ENCODE peak calls at places on chromosomes 1 and 21, in eight cellular contexts. J is HCT116, E is endodermal cell, M is Peyer's patch, X is IMR-90, A is caudate nucleus, C is A549, O is H9. N is an unnamed sample.

GRCh38 chr1:153577624-153578051 is 12.0 kb upstream of the S100A2 start:
- DNase-seq in J (no peak), E (no peak), M (no peak), X (no peak), A (no peak), C (no peak), O (no peak), N (no peak)

GRCh38 chr1:216210081-216210480 is 213.2 kb downstream of the USH2A start:
- DNase-seq in J (no peak), E (no peak), M (no peak), X (peak; percentile 69), A (no peak), C (no peak), O (no peak), N (no peak)

GRCh38 chr1:171879556-171879955 is 38.3 kb downstream of the DNM3 start:
- DNase-seq in J (no peak), E (no peak), M (no peak), X (no peak), A (no peak), C (no peak), O (no peak), N (no peak)

GRCh38 chr1:82445827-82446226 is 645.1 kb downstream of the ADGRL2 start:
- DNase-seq in J (no peak), E (no peak), M (no peak), X (no peak), A (no peak), C (no peak), O (no peak), N (no peak)

GRCh38 chr1:14648931-14649860 is 50.7 kb downstream of the KAZN start:
- DNase-seq in J (no peak), E (no peak), M (no peak), X (no peak), A (no peak), C (no peak), O (no peak), N (no peak)

GRCh38 chr1:77866296-77866695 is 22.1 kb upstream of the NEXN start:
- DNase-seq in J (no peak), E (no peak), M (no peak), X (no peak), A (no peak), C (no peak), O (no peak), N (no peak)

GRCh38 chr1:233945573-233945972 is 41.1 kb downstream of the SLC35F3 start:
- DNase-seq in J (peak; percentile 2), E (no peak), M (no peak), X (no peak), A (no peak), C (no peak), O (no peak), N (no peak)

GRCh38 chr21:18499761-18500376 is 96.3 kb upstream of the TMPRSS15 start:
- DNase-seq in J (peak; percentile 10), E (peak; percentile 72), M (peak; percentile 70), X (peak; percentile 13), A (no peak), C (no peak), O (no peak), N (peak; percentile 4)

GRCh38 chr1:226580625-226581270 is 32.2 kb downstream of the STUM start:
- DNase-seq in J (no peak), E (no peak), M (no peak), X (no peak), A (no peak), C (no peak), O (no peak), N (no peak)

GRCh38 chr21:43273016-43273707 is 104.4 kb downstream of the CRYAA start:
- DNase-seq in J (no peak), E (no peak), M (no peak), X (no peak), A (no peak), C (no peak), O (no peak), N (no peak)

GRCh38 chr1:17892851-17893250 is 137.7 kb downstream of the ACTL8 start:
- DNase-seq in J (no peak), E (peak; percentile 42), M (peak; percentile 27), X (no peak), A (no peak), C (no peak), O (no peak), N (no peak)

GRCh38 chr1:150560011-150560438 is 10.8 kb downstream of the ADAMTSL4 start:
- DNase-seq in J (peak; percentile 61), E (peak; percentile 95), M (peak; percentile 91), X (no peak), A (no peak), C (peak; percentile 78), O (peak; percentile 88), N (peak; percentile 75)

GRCh38 chr1:59431566-59432294 is 134.8 kb downstream of the FGGY start:
- DNase-seq in J (no peak), E (no peak), M (no peak), X (no peak), A (no peak), C (no peak), O (no peak), N (no peak)

GRCh38 chr1:246785536-246786111 is 61.4 kb downstream of the SCCPDH start:
- DNase-seq in J (no peak), E (no peak), M (no peak), X (peak; percentile 31), A (no peak), C (no peak), O (peak; percentile 36), N (no peak)

GRCh38 chr21:45410151-45410864 is 5.3 kb downstream of the COL18A1 start:
- DNase-seq in J (no peak), E (peak; percentile 45), M (no peak), X (no peak), A (no peak), C (no peak), O (no peak), N (no peak)

GRCh38 chr1:151855997-151856396 is 2.5 kb upstream of the THEM5 start:
- DNase-seq in J (no peak), E (no peak), M (no peak), X (no peak), A (no peak), C (no peak), O (no peak), N (no peak)

GRCh38 chr1:151858886-151859665 is 5.6 kb upstream of the THEM5 start:
- DNase-seq in J (no peak), E (peak; percentile 41), M (no peak), X (no peak), A (no peak), C (no peak), O (no peak), N (no peak)

GRCh38 chr1:151859814-151860405 is 6.4 kb upstream of the THEM5 start:
- DNase-seq in J (no peak), E (peak; percentile 41), M (no peak), X (no peak), A (no peak), C (no peak), O (no peak), N (no peak)

GRCh38 chr1:151860504-151861187 is 7.1 kb upstream of the THEM5 start:
- DNase-seq in J (no peak), E (peak; percentile 58), M (no peak), X (no peak), A (no peak), C (no peak), O (peak; percentile 49), N (no peak)

GRCh38 chr1:151858030-151858746 is 4.7 kb upstream of the THEM5 start:
- DNase-seq in J (no peak), E (no peak), M (no peak), X (peak; percentile 29), A (no peak), C (no peak), O (no peak), N (no peak)
- H3K27ac ChIP-seq in J (no peak overlapping the region), E (no peak overlapping the region), M (no peak overlapping the region), X (no peak overlapping the region), A (no peak overlapping the region), C (no peak overlapping the region), O (no peak overlapping the region), N (no peak overlapping the region)

DNA sequence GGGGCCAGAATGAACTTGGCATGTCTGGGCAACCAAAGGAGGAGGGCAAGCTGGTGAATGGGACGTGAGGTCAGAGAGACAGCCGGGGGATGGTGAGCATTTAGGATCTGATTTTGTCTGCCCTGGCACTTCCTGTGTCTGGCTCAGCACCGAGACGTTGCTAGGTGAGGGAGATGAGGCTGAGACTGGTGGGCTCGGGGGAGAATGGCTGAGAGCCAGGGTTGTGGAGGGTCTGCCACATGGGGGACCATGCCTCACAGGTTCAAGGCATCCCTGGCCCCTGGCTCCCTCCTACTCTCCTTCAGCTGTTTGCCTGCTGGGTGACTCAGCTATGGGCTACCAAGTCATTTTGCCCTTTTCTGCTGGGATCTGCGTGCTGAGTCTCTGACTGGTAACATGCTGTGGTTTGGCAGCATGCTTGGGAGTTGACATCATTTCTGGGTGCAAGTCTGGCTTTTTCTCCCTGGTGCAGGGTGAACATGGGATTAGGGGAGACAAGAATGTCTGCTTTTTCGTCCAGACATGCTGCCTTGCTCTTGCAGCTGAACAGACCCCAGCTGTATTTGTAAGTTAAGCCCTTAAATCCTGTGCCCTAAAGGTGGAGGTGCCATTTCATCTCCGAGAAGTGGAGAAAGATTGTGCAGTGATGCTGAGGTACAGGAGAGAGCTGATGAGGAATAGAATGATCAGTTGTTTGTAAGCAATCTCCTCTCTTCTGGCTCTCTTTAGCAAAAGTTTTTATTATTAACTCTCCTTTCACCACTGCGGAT is 17.6 kb downstream of the GALNT2 start:
- DNase-seq in J (peak; percentile 89), E (peak; percentile 54), M (peak; percentile 45), X (peak; percentile 99), A (no peak), C (peak; percentile 97), O (no peak), N (no peak)
- H3K27ac ChIP-seq in J (peak overlapping the region; percentile 56), E (no peak overlapping the region), M (no peak overlapping the region), X (peak overlapping the region; percentile 94), A (no peak overlapping the region), C (peak overlapping the region; percentile 94), O (no peak overlapping the region), N (no peak overlapping the region)

GRCh38 chr1:24126672-24127023 is 14.7 kb upstream of the MYOM3 start:
- DNase-seq in J (no peak), E (no peak), M (no peak), X (no peak), A (no peak), C (no peak), O (no peak), N (no peak)
- H3K27ac ChIP-seq in J (no peak overlapping the region), E (no peak overlapping the region), M (no peak overlapping the region), X (no peak overlapping the region), A (no peak overlapping the region), C (no peak overlapping the region), O (no peak overlapping the region), N (no peak overlapping the region)

GRCh38 chr1:157302724-157303123 is 164.5 kb upstream of the ETV3 start:
- DNase-seq in J (no peak), E (peak; percentile 23), M (no peak), X (no peak), A (no peak), C (no peak), O (no peak), N (no peak)

GRCh38 chr1:157304271-157304670 is 166.1 kb upstream of the ETV3 start:
- DNase-seq in J (no peak), E (peak; percentile 35), M (no peak), X (no peak), A (no peak), C (no peak), O (no peak), N (no peak)

GRCh38 chr1:157306896-157307295 is 168.7 kb upstream of the ETV3 start:
- DNase-seq in J (no peak), E (peak; percentile 35), M (no peak), X (no peak), A (no peak), C (no peak), O (no peak), N (no peak)

GRCh38 chr1:157301477-157302198 is 163.4 kb upstream of the ETV3 start:
- DNase-seq in J (no peak), E (peak; percentile 23), M (no peak), X (no peak), A (no peak), C (no peak), O (no peak), N (no peak)

GRCh38 chr1:157302199-157302497 is 164.0 kb upstream of the ETV3 start:
- DNase-seq in J (no peak), E (peak; percentile 18), M (no peak), X (no peak), A (no peak), C (no peak), O (no peak), N (no peak)
- H3K27ac ChIP-seq in J (no peak overlapping the region), E (no peak overlapping the region), M (no peak overlapping the region), X (no peak overlapping the region), A (no peak overlapping the region), C (no peak overlapping the region), O (no peak overlapping the region), N (no peak overlapping the region)